ENCODE peak calls at places on chromosomes 13 and 19, in seven cellular contexts. N is fibroblast of lung; J is adipocyte; X is HL-60; R is IMR-90; E is naive thymus-derived CD4-positive, alpha-beta T cell; Z is GM23248. S is an unnamed sample.

GRCh38 chr13:114319441-114319871 is 5.2 kb downstream of the CHAMP1 start:
- DNase-seq in N (peak; percentile 89), J (peak; percentile 79), X (no peak), R (peak; percentile 93), E (no peak), Z (peak; percentile 86), S (peak; percentile 82)

GRCh38 chr13:38697628-38698333 is 10.9 kb downstream of the FREM2 start:
- DNase-seq in N (no peak), J (no peak), X (no peak), R (no peak), E (no peak), Z (peak; percentile 17), S (no peak)

GRCh38 chr19:55116232-55117062 is 990 bp downstream of the PPP1R12C start:
- DNase-seq in N (peak; percentile 60), J (peak; percentile 84), X (peak; percentile 81), R (peak; percentile 66), E (peak; percentile 32), Z (peak; percentile 89), S (peak; percentile 68)

GRCh38 chr19:32273483-32273882 is 71.9 kb upstream of the ZNF507 start:
- DNase-seq in N (no peak), J (no peak), X (no peak), R (no peak), E (no peak), Z (no peak), S (no peak)

GRCh38 chr19:12885749-12886706 is 973 bp downstream of the KLF1 start:
- DNase-seq in N (peak; percentile 2), J (no peak), X (no peak), R (no peak), E (no peak), Z (no peak), S (no peak)

GRCh38 chr19:42269518-42270345 is 680 bp downstream of the CIC start:
- DNase-seq in N (no peak), J (peak; percentile 37), X (no peak), R (no peak), E (no peak), Z (peak; percentile 52), S (no peak)

GRCh38 chr19:7083076-7083956 is 13.8 kb downstream of the ZNF557 start:
- DNase-seq in N (peak; percentile 39), J (no peak), X (no peak), R (peak; percentile 38), E (no peak), Z (peak; percentile 43), S (peak; percentile 35)

GRCh38 chr13:31755211-31755610 is 15.9 kb downstream of the RXFP2 start:
- DNase-seq in N (no peak), J (no peak), X (no peak), R (no peak), E (no peak), Z (no peak), S (no peak)

GRCh38 chr19:52343548-52343947 is 7.5 kb downstream of the ZNF610 start:
- DNase-seq in N (peak; percentile 25), J (peak; percentile 50), X (no peak), R (peak; percentile 13), E (peak; percentile 9), Z (peak; percentile 69), S (peak; percentile 16)

GRCh38 chr19:48726573-48726972 is 7.0 kb upstream of the MAMSTR start:
- DNase-seq in N (no peak), J (no peak), X (peak; percentile 91), R (no peak), E (peak; percentile 74), Z (no peak), S (no peak)

GRCh38 chr13:79468819-79469218 is 12.1 kb upstream of the NDFIP2 start:
- DNase-seq in N (no peak), J (no peak), X (no peak), R (no peak), E (no peak), Z (no peak), S (no peak)

GRCh38 chr19:38267780-38268430 is 3.5 kb downstream of the SPINT2 start:
- DNase-seq in N (no peak), J (no peak), X (no peak), R (no peak), E (no peak), Z (no peak), S (no peak)
- H3K4me3 ChIP-seq in N (no peak overlapping the region), J (no peak overlapping the region), X (no peak overlapping the region), R (no peak overlapping the region), E (no peak overlapping the region), Z (no peak overlapping the region), S (no peak overlapping the region)

GRCh38 chr13:100306444-100306999 is 217.6 kb downstream of the PCCA start:
- DNase-seq in N (no peak), J (no peak), X (no peak), R (no peak), E (no peak), Z (no peak), S (no peak)
- H3K4me3 ChIP-seq in N (no peak overlapping the region), J (no peak overlapping the region), X (no peak overlapping the region), R (no peak overlapping the region), E (no peak overlapping the region), Z (no peak overlapping the region), S (no peak overlapping the region)

GRCh38 chr19:34675919-34676318 is 1.0 kb downstream of the SCGB2B2 start:
- DNase-seq in N (no peak), J (no peak), X (no peak), R (no peak), E (no peak), Z (no peak), S (no peak)

GRCh38 chr19:34678085-34678412 is 571 bp downstream of the ZNF302 start:
- DNase-seq in N (no peak), J (no peak), X (no peak), R (no peak), E (no peak), Z (no peak), S (no peak)

GRCh38 chr19:34677386-34678084 is at the start of gene ZNF302:
- DNase-seq in N (peak; percentile 97), J (peak; percentile 98), X (peak; percentile 91), R (peak; percentile 96), E (peak; percentile 94), Z (peak; percentile 99), S (peak; percentile 98)

GRCh38 chr19:34676697-34677385 is at the start of gene SCGB2B2:
- DNase-seq in N (no peak), J (no peak), X (no peak), R (no peak), E (no peak), Z (no peak), S (no peak)

DNA sequence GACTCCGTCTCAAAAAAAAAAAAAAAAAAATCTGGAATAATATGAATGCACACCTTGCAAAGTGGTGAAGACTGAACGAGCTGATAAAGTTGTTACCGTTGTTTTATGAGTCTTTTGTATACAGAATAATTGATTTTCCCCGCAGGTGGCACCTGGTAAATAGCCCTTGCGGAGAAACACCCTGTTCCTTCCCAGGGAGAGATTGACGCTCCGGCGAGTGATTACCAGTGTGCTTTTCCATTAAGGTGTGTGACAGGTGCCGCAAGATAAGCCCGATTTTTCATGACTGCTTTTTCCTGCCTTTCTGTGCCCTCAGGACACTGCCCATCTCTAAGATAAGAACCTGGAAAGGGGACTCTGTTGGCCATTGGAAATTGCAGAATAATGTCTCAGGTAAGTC is 943 bp downstream of the ZNF302 start:
- DNase-seq in N (no peak), J (no peak), X (no peak), R (no peak), E (no peak), Z (no peak), S (no peak)
- H3K4me3 ChIP-seq in N (no peak overlapping the region), J (peak overlapping the region; percentile 96), X (no peak overlapping the region), R (peak overlapping the region; percentile 74), E (peak overlapping the region; percentile 93), Z (peak overlapping the region; percentile 73), S (peak overlapping the region; percentile 77)

GRCh38 chr19:1790054-1790762 is 21.9 kb downstream of the ATP8B3 start:
- DNase-seq in N (no peak), J (no peak), X (no peak), R (no peak), E (no peak), Z (no peak), S (no peak)
- H3K4me3 ChIP-seq in N (no peak overlapping the region), J (no peak overlapping the region), X (peak overlapping the region; percentile 14), R (no peak overlapping the region), E (no peak overlapping the region), Z (no peak overlapping the region), S (no peak overlapping the region)

DNA sequence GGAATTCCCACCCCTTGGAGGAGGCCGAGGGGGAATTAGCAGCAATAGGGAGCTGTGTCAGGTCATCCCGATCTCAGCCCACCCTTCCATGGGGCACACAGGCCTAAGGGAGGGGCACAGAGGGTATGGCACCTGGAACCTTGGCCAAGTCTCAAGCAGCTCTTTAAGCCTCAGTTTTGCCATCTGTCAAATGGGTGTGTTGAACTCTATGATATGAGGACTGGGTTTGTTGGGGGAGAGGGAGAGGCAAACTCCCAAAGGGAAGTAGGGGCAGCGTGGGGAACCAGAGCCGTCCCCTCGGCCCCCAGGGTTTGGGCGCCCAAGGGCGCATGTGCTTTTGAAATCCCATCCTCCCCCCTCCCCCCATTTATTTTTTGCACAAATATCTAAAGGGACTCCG is 49.7 kb downstream of the COLGALT1 start:
- DNase-seq in N (no peak), J (no peak), X (no peak), R (no peak), E (no peak), Z (no peak), S (no peak)
- H3K4me3 ChIP-seq in N (no peak overlapping the region), J (no peak overlapping the region), X (no peak overlapping the region), R (no peak overlapping the region), E (no peak overlapping the region), Z (no peak overlapping the region), S (no peak overlapping the region)

GRCh38 chr19:47417746-47418594 is 1.4 kb downstream of the MEIS3 start:
- DNase-seq in N (no peak), J (peak; percentile 44), X (no peak), R (peak; percentile 18), E (no peak), Z (peak; percentile 48), S (peak; percentile 16)

GRCh38 chr19:47417107-47417745 is 2.1 kb downstream of the MEIS3 start:
- DNase-seq in N (no peak), J (no peak), X (no peak), R (no peak), E (no peak), Z (no peak), S (no peak)

GRCh38 chr19:47418595-47419036 is 711 bp downstream of the MEIS3 start:
- DNase-seq in N (no peak), J (peak; percentile 39), X (no peak), R (no peak), E (no peak), Z (peak; percentile 35), S (no peak)

GRCh38 chr19:47419789-47420188 is 462 bp upstream of the MEIS3 start:
- DNase-seq in N (no peak), J (no peak), X (no peak), R (no peak), E (no peak), Z (no peak), S (no peak)

GRCh38 chr19:47419037-47419783 is at the start of gene MEIS3:
- DNase-seq in N (no peak), J (peak; percentile 52), X (no peak), R (no peak), E (no peak), Z (peak; percentile 42), S (no peak)
- H3K4me3 ChIP-seq in N (peak within 1 kb of the TSS; percentile 68), J (peak within 1 kb of the TSS; percentile 79), X (no peak within 1 kb of the TSS), R (peak within 1 kb of the TSS; percentile 91), E (no peak within 1 kb of the TSS), Z (peak within 1 kb of the TSS; percentile 91), S (peak within 1 kb of the TSS; percentile 70)

DNA sequence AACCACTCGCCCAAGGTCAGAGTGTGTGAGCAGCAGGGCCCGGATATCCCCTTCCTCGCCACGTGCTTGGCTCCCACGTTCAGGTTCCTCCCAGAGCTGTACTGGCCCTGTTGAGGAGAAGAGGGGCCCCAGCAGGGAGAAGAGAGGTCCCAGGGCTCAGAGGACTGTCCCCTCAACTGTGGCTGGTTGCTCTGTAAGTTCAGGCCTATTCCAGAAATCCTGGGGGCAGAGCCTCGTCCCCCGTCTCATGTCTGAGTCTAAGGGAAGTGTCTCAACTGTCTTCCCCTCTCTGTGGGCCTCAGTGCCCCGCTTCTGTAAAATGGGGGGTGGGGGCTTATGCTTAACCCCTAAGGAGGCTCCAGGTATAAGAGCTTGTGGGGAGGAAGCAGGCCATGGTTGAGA is 3.9 kb downstream of the PPP5C start:
- DNase-seq in N (no peak), J (no peak), X (no peak), R (no peak), E (peak; percentile 11), Z (no peak), S (no peak)
- H3K4me3 ChIP-seq in N (no peak overlapping the region), J (peak overlapping the region; percentile 50), X (peak overlapping the region; percentile 19), R (no peak overlapping the region), E (peak overlapping the region; percentile 2), Z (peak overlapping the region; percentile 41), S (no peak overlapping the region)

S was measured in fibroblast of the aortic adventitia.